ENCODE peak calls at places on chromosomes 7 and 10, in eight cellular contexts. P is body of pancreas, X is spleen, B is A549, R is uterus, O is K562, T is ovary, F is transverse colon. D is an unnamed sample.

GRCh38 chr10:6716521-6716920 is 136.4 kb upstream of the PRKCQ start:
- DNase-seq in B (no peak), R (peak; percentile 20), O (no peak), X (no peak), F (no peak), T (no peak), P (no peak), D (no peak)

GRCh38 chr10:121062040-121062574 is 210.9 kb downstream of the WDR11 start:
- DNase-seq in X (no peak), R (no peak), B (no peak), P (no peak), F (no peak), T (no peak), O (no peak), D (peak; percentile 14)

GRCh38 chr10:132162021-132162531 is 24.7 kb upstream of the DPYSL4 start:
- DNase-seq in X (peak; percentile 41), O (no peak), P (no peak), R (no peak), F (no peak), B (no peak), T (no peak), D (no peak)

GRCh38 chr10:23362879-23363787 is 18.5 kb upstream of the C10orf67 start:
- DNase-seq in R (no peak), X (no peak), B (no peak), O (no peak), P (no peak), F (no peak), T (no peak), D (no peak)

GRCh38 chr10:33327750-33328149 is 6.7 kb downstream of the NRP1 start:
- DNase-seq in P (no peak), R (no peak), B (no peak), T (no peak), O (no peak), X (no peak), F (no peak), D (no peak)

GRCh38 chr7:18654709-18655108 is 159.2 kb downstream of the HDAC9 start:
- DNase-seq in P (no peak), F (no peak), X (no peak), B (no peak), T (no peak), R (no peak), O (no peak), D (no peak)

GRCh38 chr7:47878662-47879061 is 69.6 kb downstream of the PKD1L1 start:
- DNase-seq in O (no peak), R (no peak), F (no peak), X (no peak), B (no peak), P (no peak), T (no peak), D (peak; percentile 8)

GRCh38 chr7:137628211-137628610 is 218.6 kb downstream of the DGKI start:
- DNase-seq in F (no peak), X (no peak), T (no peak), B (no peak), O (no peak), R (no peak), P (no peak), D (no peak)

GRCh38 chr7:143848192-143848591 is 53.8 kb downstream of the TCAF1 start:
- DNase-seq in T (no peak), O (no peak), B (no peak), P (no peak), R (no peak), X (no peak), F (no peak), D (no peak)

GRCh38 chr7:116495737-116496136 is 3.8 kb upstream of the CAV2 start:
- DNase-seq in P (no peak), R (no peak), X (no peak), B (peak; percentile 26), O (no peak), T (no peak), F (no peak), D (no peak)

GRCh38 chr10:26776258-26776657 is 78.8 kb downstream of the PDSS1 start:
- DNase-seq in X (no peak), T (no peak), F (no peak), R (no peak), P (no peak), B (no peak), O (no peak), D (no peak)

GRCh38 chr7:74324499-74325229 is 35.5 kb downstream of the CLIP2 start:
- DNase-seq in F (peak; percentile 23), R (no peak), O (no peak), T (peak; percentile 59), P (peak; percentile 92), X (no peak), B (no peak), D (no peak)

GRCh38 chr7:106358103-106358663 is 73.4 kb upstream of the NAMPT start:
- DNase-seq in F (no peak), O (no peak), P (no peak), X (no peak), R (no peak), T (no peak), B (no peak), D (no peak)

GRCh38 chr7:50449501-50449880 is 659 bp downstream of the FIGNL1 start:
- DNase-seq in P (no peak), O (no peak), X (no peak), T (no peak), B (no peak), F (no peak), R (no peak), D (no peak)

GRCh38 chr10:22022257-22023051 is 18.9 kb upstream of the DNAJC1 start:
- DNase-seq in R (peak; percentile 25), P (no peak), X (no peak), O (peak; percentile 41), F (peak; percentile 20), T (no peak), B (no peak), D (peak; percentile 18)

GRCh38 chr10:68327889-68328786 is 3.7 kb upstream of the HNRNPH3 start:
- DNase-seq in R (peak; percentile 35), F (no peak), X (no peak), B (peak; percentile 73), T (no peak), O (no peak), P (no peak), D (no peak)

GRCh38 chr7:87548123-87548919 is 52.4 kb downstream of the ABCB1 start:
- DNase-seq in T (no peak), X (no peak), B (no peak), O (no peak), R (no peak), P (no peak), F (no peak), D (no peak)

GRCh38 chr10:69483988-69484387 is 32.7 kb downstream of the TSPAN15 start:
- DNase-seq in F (no peak), B (no peak), T (no peak), P (no peak), O (no peak), R (no peak), X (no peak), D (no peak)

GRCh38 chr7:33107136-33108066 is 1.8 kb downstream of the RP9 start:
- DNase-seq in F (peak; percentile 32), R (peak; percentile 39), B (peak; percentile 18), X (no peak), O (no peak), T (no peak), P (peak; percentile 34), D (no peak)

GRCh38 chr10:43667317-43667731 is 18.6 kb upstream of the ZNF32 start:
- DNase-seq in F (no peak), O (peak; percentile 50), P (peak; percentile 45), R (no peak), T (no peak), B (peak; percentile 55), X (no peak), D (no peak)

GRCh38 chr10:60967854-60968484 is 24.0 kb upstream of the RHOBTB1 start:
- DNase-seq in P (no peak), T (no peak), B (no peak), F (no peak), X (no peak), O (peak; percentile 28), R (no peak), D (no peak)

DNA sequence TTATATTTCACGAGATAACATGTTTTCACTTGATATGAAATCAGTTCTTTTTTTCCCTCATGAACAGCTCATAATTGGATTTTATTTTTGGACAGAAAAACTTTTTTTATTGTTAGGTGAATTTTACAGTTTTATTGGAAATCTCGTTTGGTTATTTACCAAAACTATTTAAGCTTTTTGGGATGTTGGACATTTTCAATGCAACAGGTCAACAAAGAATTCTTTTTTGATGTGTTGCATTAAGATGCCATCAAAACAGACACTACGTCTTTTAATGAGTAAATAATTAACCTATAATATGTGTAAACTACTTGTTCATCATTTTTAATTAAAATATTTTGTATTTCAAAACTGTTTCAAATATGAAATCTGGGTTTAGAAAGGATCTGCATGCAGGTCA is 5.3 kb downstream of the KMT2E start:
- DNase-seq in O (no peak), X (no peak), P (no peak), B (no peak), T (no peak), R (no peak), F (no peak), D (no peak)
- H3K4me3 ChIP-seq in O (no peak overlapping the region), X (no peak overlapping the region), P (no peak overlapping the region), B (no peak overlapping the region), T (no peak overlapping the region), R (no peak overlapping the region), F (no peak overlapping the region), D (no peak overlapping the region)

DNA sequence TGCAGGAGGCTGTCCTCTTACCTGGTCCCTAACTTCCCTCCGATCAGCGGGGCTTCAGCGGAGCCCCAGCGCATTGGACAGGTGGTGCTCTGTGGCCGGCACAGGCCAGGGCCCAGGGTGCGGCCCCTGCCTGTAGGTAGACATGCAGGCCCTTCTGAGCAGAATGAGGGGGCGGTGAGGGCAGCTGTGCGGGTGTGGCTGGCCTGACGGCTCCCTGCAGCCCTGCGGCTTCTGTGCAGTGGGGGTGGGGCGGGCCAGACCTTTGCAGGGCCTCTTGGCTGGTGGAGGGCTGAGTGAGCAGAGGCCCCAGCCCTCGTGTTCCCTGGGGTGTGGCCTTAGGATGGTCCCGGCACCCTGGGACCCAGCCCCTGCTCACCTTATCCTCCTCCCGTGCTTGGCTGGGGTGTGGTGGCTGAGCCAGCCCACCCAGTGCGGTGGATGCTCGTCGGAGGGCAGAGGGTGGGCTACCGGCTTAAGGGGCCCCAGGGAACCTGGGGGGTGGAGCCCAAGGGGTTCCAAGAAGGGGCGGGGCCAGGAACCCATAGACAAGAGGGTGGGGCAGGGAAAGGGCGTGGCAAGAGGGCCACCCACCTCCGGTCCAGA is 175.2 kb upstream of the TNRC18 start:
- DNase-seq in T (no peak), R (no peak), B (no peak), F (peak; percentile 24), X (no peak), O (peak; percentile 87), P (no peak), D (no peak)
- TF ChIP-seq POLR2A in T (no peak), R (no peak), B (no peak), F (no peak), X (no peak), O (peak; percentile 56), P (no peak), D (no peak)

GRCh38 chr10:49526624-49527023 is 12.3 kb downstream of the ERCC6 start:
- DNase-seq in X (no peak), F (no peak), T (no peak), P (no peak), B (no peak), R (no peak), O (no peak), D (no peak)
- TF ChIP-seq CTCF in X (no peak), F (no peak), T (no peak), P (no peak), B (no peak), R (no peak), O (no peak), D (no peak)

DNA sequence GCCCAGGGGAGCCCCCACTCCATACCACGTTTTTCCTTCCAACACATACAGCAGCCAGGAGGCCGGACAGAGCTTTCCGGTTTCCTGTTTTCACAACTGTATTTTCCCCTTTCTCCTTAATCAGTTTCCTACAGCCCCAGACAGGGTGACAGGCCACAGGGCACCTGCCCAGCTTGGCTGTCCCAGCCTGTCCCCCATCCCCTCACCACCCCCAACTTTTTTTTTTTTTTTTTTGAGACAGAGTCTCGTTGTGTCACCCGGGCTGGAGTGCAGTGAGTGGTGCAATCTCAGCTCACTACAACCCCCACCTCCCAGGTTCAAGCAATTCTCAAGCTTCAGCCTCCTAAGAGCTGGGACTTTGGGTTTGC is 10.3 kb upstream of the HSPB1 start:
- DNase-seq in O (no peak), B (no peak), P (no peak), R (peak; percentile 74), F (no peak), T (no peak), X (no peak), D (no peak)
- H3K4me3 ChIP-seq in O (no peak overlapping the region), B (peak overlapping the region; percentile 37), P (no peak overlapping the region), R (peak overlapping the region; percentile 19), F (peak overlapping the region; percentile 22), T (peak overlapping the region; percentile 25), X (no peak overlapping the region), D (no peak overlapping the region)